ENCODE peak calls at places on chromosomes 12 and 14, in eight cellular contexts. E is RWPE1, U is WTC11, H is GM20000, M is heart left ventricle, Z is cardiac fibroblast, P is bronchial epithelial cell, F is dorsolateral prefrontal cortex. Y is an unnamed sample.

GRCh38 chr14:97459180-97459579 is 662.0 kb downstream of the VRK1 start:
- DNase-seq in F (no peak), P (no peak), M (no peak), H (no peak), Z (no peak), U (no peak), E (no peak), Y (no peak)

GRCh38 chr12:41220931-41221330 is 32.8 kb downstream of the PDZRN4 start:
- DNase-seq in M (no peak), Z (no peak), P (no peak), E (no peak), F (no peak), U (no peak), H (no peak), Y (no peak)

GRCh38 chr14:87967496-87967895 is 25.5 kb downstream of the GALC start:
- DNase-seq in H (no peak), Z (no peak), P (no peak), M (no peak), F (no peak), E (no peak), U (no peak), Y (no peak)

GRCh38 chr12:67624355-67624754 is 24.2 kb upstream of the DYRK2 start:
- DNase-seq in M (no peak), E (no peak), U (peak; percentile 13), H (no peak), Z (no peak), P (no peak), F (no peak), Y (no peak)

GRCh38 chr12:9787340-9787737 is 26.6 kb upstream of the CD69 start:
- DNase-seq in M (no peak), P (no peak), F (no peak), H (no peak), U (no peak), E (no peak), Z (peak; percentile 43), Y (no peak)

GRCh38 chr12:121983546-121984205 is 38.0 kb upstream of the BCL7A start:
- DNase-seq in P (no peak), F (peak; percentile 13), E (no peak), H (no peak), M (no peak), Z (no peak), U (no peak), Y (no peak)

GRCh38 chr14:62505045-62505444 is 540.2 kb downstream of the KCNH5 start:
- DNase-seq in U (no peak), M (no peak), F (no peak), E (no peak), H (no peak), P (no peak), Z (no peak), Y (no peak)

GRCh38 chr12:20370001-20370381 is 1.7 kb downstream of the PDE3A start:
- DNase-seq in E (no peak), F (no peak), Z (peak; percentile 45), H (no peak), M (peak; percentile 41), U (peak; percentile 47), P (no peak), Y (peak; percentile 33)

GRCh38 chr14:103871596-103872480 is 24.5 kb upstream of the PPP1R13B start:
- DNase-seq in U (peak; percentile 81), E (peak; percentile 80), P (peak; percentile 55), Z (no peak), H (peak; percentile 94), M (peak; percentile 84), F (no peak), Y (peak; percentile 32)

GRCh38 chr14:21308132-21308478 is 28.2 kb downstream of the RPGRIP1 start:
- DNase-seq in P (no peak), M (no peak), H (peak; percentile 41), Z (no peak), U (no peak), E (no peak), F (no peak), Y (no peak)

GRCh38 chr12:11797317-11797913 is 147.9 kb downstream of the ETV6 start:
- DNase-seq in M (no peak), Z (peak; percentile 75), F (no peak), E (no peak), H (no peak), P (no peak), U (no peak), Y (no peak)

GRCh38 chr12:6226701-6227096 is 26.5 kb downstream of the CD9 start:
- DNase-seq in Z (no peak), H (no peak), U (no peak), F (no peak), M (peak; percentile 50), E (no peak), P (peak; percentile 44), Y (no peak)

GRCh38 chr14:61537567-61538463 is 157.5 kb upstream of the HIF1A start:
- DNase-seq in F (no peak), E (peak; percentile 97), P (peak; percentile 100), H (no peak), M (no peak), U (no peak), Z (peak; percentile 96), Y (no peak)

GRCh38 chr12:49028666-49029275 is 10.2 kb upstream of the PRKAG1 start:
- DNase-seq in F (no peak), H (no peak), Z (no peak), U (no peak), E (no peak), P (no peak), M (no peak), Y (no peak)

GRCh38 chr12:52074006-52074405 is 4.2 kb downstream of the ATG101 start:
- DNase-seq in H (no peak), E (no peak), Z (peak; percentile 78), F (no peak), U (no peak), P (no peak), M (peak; percentile 70), Y (no peak)

GRCh38 chr12:108307006-108307405 is 32.1 kb downstream of the CMKLR1 start:
- DNase-seq in F (no peak), P (no peak), E (no peak), U (no peak), H (no peak), M (no peak), Z (no peak), Y (no peak)

GRCh38 chr12:54225666-54226065 is 36.9 kb upstream of the SMUG1 start:
- DNase-seq in P (no peak), U (no peak), E (no peak), M (no peak), F (no peak), H (no peak), Z (no peak), Y (no peak)

GRCh38 chr14:101062611-101063010 is 159.1 kb upstream of the RTL1 start:
- DNase-seq in H (no peak), M (no peak), Z (no peak), U (no peak), P (no peak), E (no peak), F (no peak), Y (no peak)

GRCh38 chr12:59372971-59373370 is 222.9 kb upstream of the SLC16A7 start:
- DNase-seq in P (peak; percentile 28), U (peak; percentile 44), Z (peak; percentile 23), H (peak; percentile 3), F (peak; percentile 35), M (no peak), E (no peak), Y (no peak)

GRCh38 chr12:123126294-123127144 is 24.4 kb downstream of the PITPNM2 start:
- DNase-seq in F (no peak), H (no peak), E (peak; percentile 92), M (peak; percentile 43), Z (peak; percentile 99), P (peak; percentile 95), U (no peak), Y (no peak)

GRCh38 chr12:61138381-61138759 is 1121.8 kb upstream of the USP15 start:
- DNase-seq in F (no peak), P (no peak), U (no peak), Z (no peak), M (no peak), E (no peak), H (no peak), Y (no peak)

GRCh38 chr12:12560587-12561304 is 1.9 kb downstream of the DUSP16 start:
- DNase-seq in M (peak; percentile 40), Z (peak; percentile 81), E (peak; percentile 53), F (no peak), U (no peak), H (peak; percentile 69), P (peak; percentile 93), Y (no peak)

DNA sequence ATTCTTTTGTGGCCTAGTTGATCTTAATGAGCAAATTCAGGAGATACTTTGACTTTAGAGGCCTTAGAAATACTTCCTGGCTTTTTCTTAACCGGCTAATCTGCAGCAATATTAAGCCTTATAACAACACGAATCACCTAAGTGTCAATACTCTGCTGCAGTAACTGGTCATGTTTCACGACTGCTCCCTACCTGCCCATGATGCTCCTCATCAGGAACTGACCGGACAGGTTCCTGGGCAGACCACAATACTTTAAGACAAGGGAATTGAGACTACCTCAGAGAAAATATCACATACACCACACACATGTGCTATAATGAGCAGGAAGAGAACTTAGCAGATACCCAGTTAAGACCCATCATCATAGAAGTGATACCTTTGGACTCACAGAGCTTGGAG is 211.9 kb upstream of the BMP4 start:
- DNase-seq in E (peak; percentile 20), P (peak; percentile 63), H (no peak), U (no peak), Z (no peak), F (no peak), M (no peak), Y (no peak)
- TF ChIP-seq CTCF in E (no peak), P (no peak), H (no peak), U (no peak), Z (no peak), F (no peak), M (no peak), Y (no peak)

GRCh38 chr14:85702191-85702590 is 172.2 kb downstream of the FLRT2 start:
- DNase-seq in Z (no peak), H (no peak), U (no peak), F (no peak), P (no peak), M (no peak), E (no peak), Y (no peak)
- TF ChIP-seq CTCF in Z (no peak), H (no peak), U (no peak), F (no peak), P (no peak), M (no peak), E (no peak), Y (no peak)

DNA sequence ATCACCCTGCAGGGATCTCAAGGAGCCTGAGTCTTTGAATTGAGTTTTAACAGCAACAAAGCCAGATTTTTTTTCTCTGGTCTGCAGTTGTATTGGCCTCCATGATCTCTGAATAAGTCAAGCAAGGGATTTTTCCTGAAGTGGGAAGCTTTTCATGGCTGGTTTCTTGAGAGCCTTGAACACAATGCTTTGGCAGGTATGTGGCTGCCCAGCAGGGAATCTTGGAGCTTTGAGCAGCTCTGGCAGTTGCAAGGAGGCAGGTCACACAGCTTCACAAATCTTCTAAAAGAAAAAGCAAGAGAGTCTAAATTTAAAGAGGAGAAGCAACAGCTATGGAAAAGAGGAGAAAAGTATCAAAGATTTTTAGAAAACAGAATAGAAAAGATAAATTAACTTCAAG is 60.1 kb downstream of the RPS29 start:
- DNase-seq in M (no peak), P (no peak), F (no peak), E (no peak), H (no peak), U (peak; percentile 18), Z (no peak), Y (no peak)
- TF ChIP-seq CTCF in M (no peak), P (no peak), F (no peak), E (no peak), H (no peak), U (no peak), Z (no peak), Y (no peak)

GRCh38 chr14:92676031-92676430 is 72.4 kb downstream of the LGMN start:
- DNase-seq in P (no peak), H (no peak), E (no peak), M (no peak), U (no peak), F (no peak), Z (no peak), Y (no peak)
- TF ChIP-seq CTCF in P (no peak), H (no peak), E (no peak), M (no peak), U (no peak), F (no peak), Z (no peak), Y (no peak)

Y was measured in progenitor cell of endocrine pancreas.